ENCODE peak calls at places on chromosomes 16 and 17, in six cellular contexts. N is RCC 7860; U is T-helper 2 cell; J is COR-L47; S is stomach; Y is CD4-positive, alpha-beta memory T cell. P is an unnamed sample.

GRCh38 chr17:61205931-61206330 is 193.7 kb upstream of the TBX2 start:
- DNase-seq in N (peak), U (no peak), J (no peak), S (no peak), Y (no peak), P (no peak)

GRCh38 chr16:89324056-89325010 is 106.8 kb downstream of the ZNF778 start:
- DNase-seq in N (peak), U (no peak), J (no peak), S (no peak), Y (no peak), P (no peak)

GRCh38 chr17:45942284-45942683 is 47.9 kb downstream of the MAPT start:
- DNase-seq in N (no peak), U (no peak), J (no peak), S (peak), Y (no peak), P (peak)

GRCh38 chr16:89002851-89003830 is 26.1 kb upstream of the CBFA2T3 start:
- DNase-seq in N (no peak), U (no peak), J (no peak), S (no peak), Y (no peak), P (no peak)

GRCh38 chr17:5719976-5720375 is 135.7 kb upstream of the NLRP1 start:
- DNase-seq in N (no peak), U (no peak), J (no peak), S (no peak), Y (no peak), P (no peak)

GRCh38 chr17:45311406-45311761 is 5.4 kb downstream of the MAP3K14 start:
- DNase-seq in N (no peak), U (no peak), J (no peak), S (no peak), Y (no peak), P (no peak)

GRCh38 chr17:74810699-74811485 is 34.7 kb upstream of the NAT9 start:
- DNase-seq in N (peak), U (no peak), J (no peak), S (no peak), Y (no peak), P (no peak)

GRCh38 chr17:73643846-73644144 is 450 bp downstream of the SDK2 start:
- DNase-seq in N (no peak), U (no peak), J (no peak), S (no peak), Y (no peak), P (no peak)

P was measured in NCI-H1105 treated with DMSO at 0.1 percent for 48 hours.